ENCODE peak calls at places on chromosomes 11 and 22, in six cellular contexts. C is body of pancreas, R is HepG2, S is psoas muscle, Q is upper lobe of right lung, O is upper lobe of left lung. B is an unnamed sample.
A peak's percentile ranks its signal among the peaks of the same experiment; 100 is the strongest.

GRCh38 chr22:30453731-30454510 is 17.9 kb downstream of the SEC14L3 start:
- ATAC-seq in O (peak; percentile 24), Q (peak; percentile 59), S (no peak), R (peak; percentile 38), C (no peak), B (no peak)

GRCh38 chr11:47241740-47242400 is 6.7 kb downstream of the ACP2 start:
- ATAC-seq in O (no peak), S (no peak), C (no peak), R (no peak), Q (peak; percentile 42), B (no peak)

GRCh38 chr22:29842740-29843139 is 4.7 kb upstream of the ASCC2 start:
- ATAC-seq in Q (peak; percentile 37), R (peak; percentile 13), S (no peak), C (no peak), O (no peak), B (peak; percentile 65)

GRCh38 chr11:61384271-61385242 is 7.8 kb upstream of the TMEM216 start:
- ATAC-seq in O (peak; percentile 19), C (no peak), S (peak; percentile 22), Q (peak; percentile 19), R (peak; percentile 82), B (no peak)

GRCh38 chr22:23565942-23566715 is 14.0 kb downstream of the IGLL1 start:
- ATAC-seq in O (no peak), C (peak; percentile 46), Q (peak; percentile 16), S (no peak), R (peak; percentile 73), B (no peak)

GRCh38 chr22:50251472-50252054 is 498 bp upstream of the HDAC10 start:
- ATAC-seq in C (peak; percentile 1), O (no peak), S (peak; percentile 3), R (no peak), Q (no peak), B (no peak)

GRCh38 chr22:48752451-48753380 is 1075.0 kb downstream of the BRD1 start:
- ATAC-seq in S (no peak), R (no peak), Q (no peak), C (no peak), O (no peak), B (no peak)

GRCh38 chr11:69123593-69124545 is 31.9 kb upstream of the SMIM38 start:
- ATAC-seq in Q (peak; percentile 1), R (peak; percentile 4), S (no peak), C (no peak), O (peak; percentile 1), B (no peak)

GRCh38 chr11:46492540-46492939 is 101.0 kb upstream of the CHRM4 start:
- ATAC-seq in Q (peak; percentile 37), S (no peak), O (peak; percentile 53), C (no peak), R (no peak), B (peak; percentile 77)

GRCh38 chr11:44893250-44894216 is 57.1 kb downstream of the TP53I11 start:
- ATAC-seq in S (no peak), R (no peak), Q (no peak), O (no peak), C (no peak), B (peak; percentile 51)

GRCh38 chr22:26374645-26375044 is 54.4 kb upstream of the ASPHD2 start:
- ATAC-seq in C (no peak), S (no peak), R (no peak), O (no peak), Q (no peak), B (no peak)

GRCh38 chr11:76260296-76260695 is 54.0 kb upstream of the WNT11 start:
- ATAC-seq in S (no peak), C (no peak), O (no peak), R (no peak), Q (no peak), B (no peak)

GRCh38 chr11:117232911-117233409 is 489 bp downstream of the RNF214 start:
- ATAC-seq in O (no peak), R (peak; percentile 52), S (peak; percentile 34), C (no peak), Q (peak; percentile 12), B (no peak)

GRCh38 chr11:126385991-126386728 is 30.7 kb downstream of the ST3GAL4 start:
- ATAC-seq in C (no peak), O (peak; percentile 16), R (no peak), S (peak; percentile 23), Q (no peak), B (no peak)

GRCh38 chr22:50297510-50298265 is 9.8 kb downstream of the PLXNB2 start:
- ATAC-seq in O (no peak), Q (no peak), S (no peak), R (no peak), C (no peak), B (no peak)

GRCh38 chr22:28882545-28882877 is 861 bp upstream of the ZNRF3 start:
- ATAC-seq in O (peak; percentile 21), S (no peak), Q (no peak), R (peak; percentile 41), C (no peak), B (no peak)

GRCh38 chr11:111359223-111360149 is 19.6 kb downstream of the POU2AF1 start:
- ATAC-seq in C (no peak), S (no peak), O (no peak), R (peak; percentile 28), Q (no peak), B (no peak)

GRCh38 chr11:28984216-28984615 is 876.0 kb downstream of the METTL15 start:
- ATAC-seq in O (no peak), C (no peak), R (no peak), S (no peak), Q (no peak), B (no peak)

GRCh38 chr22:38788417-38788816 is 5.5 kb downstream of the DNAL4 start:
- ATAC-seq in C (peak; percentile 94), O (peak; percentile 79), Q (peak; percentile 90), S (peak; percentile 82), R (no peak), B (peak; percentile 86)

GRCh38 chr22:42673898-42674390 is 24.8 kb upstream of the CYB5R3 start:
- ATAC-seq in S (peak; percentile 27), Q (peak; percentile 73), O (peak; percentile 45), C (peak; percentile 64), R (peak; percentile 55), B (peak; percentile 17)

GRCh38 chr11:34215806-34216453 is 110.5 kb downstream of the NAT10 start:
- ATAC-seq in C (no peak), O (no peak), S (no peak), R (no peak), Q (no peak), B (no peak)

GRCh38 chr11:303359-303758 is 4.0 kb upstream of the IFITM5 start:
- ATAC-seq in O (no peak), S (no peak), Q (no peak), C (no peak), R (no peak), B (no peak)

GRCh38 chr11:29962243-29962642 is 54.6 kb downstream of the KCNA4 start:
- ATAC-seq in R (no peak), O (no peak), Q (no peak), S (no peak), C (no peak), B (no peak)

DNA sequence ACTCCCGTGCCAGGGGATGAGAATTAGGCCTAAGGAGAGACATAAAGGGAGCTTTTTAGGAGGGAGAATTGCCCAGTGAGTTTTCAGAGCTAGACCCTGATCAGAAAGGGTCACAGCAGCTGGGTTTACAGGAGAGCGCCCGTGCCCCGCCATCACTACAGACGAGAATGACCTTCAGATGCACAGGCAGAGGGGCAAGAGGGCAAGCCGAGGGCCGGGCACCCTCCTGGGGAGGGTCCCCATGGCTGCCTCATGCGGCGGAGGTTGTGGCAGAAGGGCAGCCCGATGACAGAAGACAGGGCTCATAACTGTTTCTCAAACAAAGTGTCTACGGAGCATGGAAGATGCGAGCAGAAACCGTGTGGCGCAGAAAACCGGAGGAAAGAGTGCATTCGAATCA is 72.2 kb downstream of the TRMU start:
- ATAC-seq in S (no peak), Q (no peak), C (no peak), O (no peak), R (no peak), B (no peak)
- H3K4me1 ChIP-seq in S (no peaks in the 10 kb centered on the region), Q (no peaks in the 10 kb centered on the region), C (no peaks in the 10 kb centered on the region), O (no peaks in the 10 kb centered on the region), R (peaks cover 7% of the 10 kb centered on the region), B (no peaks in the 10 kb centered on the region)

GRCh38 chr11:72354356-72355115 is 79.8 kb downstream of the CLPB start:
- ATAC-seq in C (no peak), R (no peak), Q (no peak), S (no peak), O (no peak), B (no peak)

GRCh38 chr11:72350752-72351151 is 83.6 kb downstream of the CLPB start:
- ATAC-seq in C (no peak), R (no peak), O (no peak), Q (no peak), S (no peak), B (no peak)

GRCh38 chr11:72352859-72353551 is 81.3 kb downstream of the CLPB start:
- ATAC-seq in O (no peak), R (no peak), S (no peak), C (no peak), Q (no peak), B (no peak)

GRCh38 chr11:72349616-72350218 is 84.6 kb downstream of the CLPB start:
- ATAC-seq in O (peak; percentile 23), C (no peak), S (peak; percentile 92), Q (peak; percentile 51), R (no peak), B (peak; percentile 61)

DNA sequence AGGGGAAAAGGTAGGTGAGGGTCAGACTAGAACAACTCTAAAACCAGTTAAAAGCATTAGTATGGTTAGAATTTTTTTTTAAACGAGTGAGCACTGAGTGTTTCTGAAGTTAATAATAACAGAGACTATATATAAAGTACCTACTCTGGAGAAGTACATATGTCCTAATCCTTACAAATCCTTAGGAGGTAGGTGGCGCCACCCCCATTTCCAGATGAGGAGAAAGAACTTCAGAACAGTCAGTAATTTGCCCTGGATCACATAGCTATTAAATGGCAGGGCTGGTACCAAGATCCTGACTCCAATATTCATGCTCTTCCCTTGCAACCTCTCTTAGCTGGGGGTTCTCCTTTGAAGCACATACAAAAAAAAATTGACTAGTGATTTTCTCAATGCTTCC is 80.5 kb downstream of the CLPB start:
- ATAC-seq in O (no peak), C (no peak), Q (no peak), R (peak; percentile 49), S (no peak), B (no peak)
- TF ChIP-seq CTCF in O (no peak), C (no peak), Q (no peak), R (peak; percentile 57), S (peak; percentile 11), B (no peak)

GRCh38 chr11:3983101-3983500 is 111.5 kb upstream of the RRM1 start:
- ATAC-seq in R (no peak), C (no peak), Q (no peak), S (no peak), O (no peak), B (no peak)

GRCh38 chr11:3986301-3986700 is 108.3 kb upstream of the RRM1 start:
- ATAC-seq in C (no peak), R (no peak), S (no peak), O (no peak), Q (no peak), B (no peak)

GRCh38 chr11:3984896-3985295 is 109.7 kb upstream of the RRM1 start:
- ATAC-seq in R (no peak), S (no peak), C (no peak), O (no peak), Q (no peak), B (no peak)

GRCh38 chr11:3981084-3981633 is 113.4 kb upstream of the RRM1 start:
- ATAC-seq in S (no peak), R (no peak), C (no peak), Q (no peak), O (no peak), B (no peak)

GRCh38 chr11:3982431-3982830 is 112.2 kb upstream of the RRM1 start:
- ATAC-seq in C (no peak), Q (no peak), S (no peak), O (no peak), R (no peak), B (no peak)
- H3K4me1 ChIP-seq in C (peaks cover 25% of the 10 kb centered on the region), Q (peaks cover 3% of the 10 kb centered on the region), S (peaks cover 53% of the 10 kb centered on the region), O (no peaks in the 10 kb centered on the region), R (peaks cover 13% of the 10 kb centered on the region), B (peaks cover 6% of the 10 kb centered on the region)

GRCh38 chr11:65779919-65780769 is 632 bp downstream of the AP5B1 start:
- ATAC-seq in Q (peak; percentile 87), S (peak; percentile 87), O (peak; percentile 89), R (peak; percentile 74), C (peak; percentile 82), B (peak; percentile 78)
- TF ChIP-seq CTCF in Q (peak; percentile 97), S (peak; percentile 85), O (peak; percentile 100), R (peak; percentile 80), C (peak; percentile 99), B (peak; percentile 95)

B was measured in gastroesophageal sphincter.